ENCODE peak calls at places on chromosomes 13 and 19, in four cellular contexts. U is tibial artery, S is T-cell, V is PC-3. C is an unnamed sample.

GRCh38 chr13:98570929-98571372 is 6.0 kb downstream of the STK24 start:
- DNase-seq in U (no peak), S (peak; percentile 13), V (peak; percentile 89), C (peak; percentile 20)

GRCh38 chr13:111937763-111938375 is 129.1 kb upstream of the SOX1 start:
- DNase-seq in U (no peak), S (no peak), V (no peak), C (no peak)

GRCh38 chr13:101111894-101112293 is 304.4 kb downstream of the NALCN start:
- DNase-seq in U (no peak), S (no peak), V (peak; percentile 23), C (no peak)

GRCh38 chr19:10936661-10937084 is 8.1 kb downstream of the TIMM29 start:
- DNase-seq in U (no peak), S (peak; percentile 14), V (peak; percentile 94), C (peak; percentile 53)

GRCh38 chr13:31321457-31321856 is 121.7 kb downstream of the B3GLCT start:
- DNase-seq in U (no peak), S (no peak), V (no peak), C (no peak)

GRCh38 chr13:110259651-110260050 is 47.3 kb downstream of the COL4A1 start:
- DNase-seq in U (no peak), S (no peak), V (no peak), C (no peak)

GRCh38 chr13:112710855-112711527 is 21.2 kb downstream of the ATP11A start:
- DNase-seq in U (peak; percentile 60), S (no peak), V (no peak), C (no peak)

GRCh38 chr13:67438465-67438864 is 208.3 kb upstream of the PCDH9 start:
- DNase-seq in U (no peak), S (no peak), V (peak; percentile 4), C (no peak)

GRCh38 chr19:3184847-3185481 is 766 bp upstream of the NCLN start:
- DNase-seq in U (no peak), S (no peak), V (no peak), C (peak; percentile 62)

GRCh38 chr19:6685482-6685881 is 15.5 kb upstream of the TNFSF14 start:
- DNase-seq in U (no peak), S (no peak), V (no peak), C (no peak)

GRCh38 chr19:572891-573825 is 762 bp downstream of the BSG start:
- DNase-seq in U (peak; percentile 74), S (no peak), V (peak; percentile 47), C (no peak)

GRCh38 chr19:11378319-11379189 is 4.1 kb downstream of the SWSAP1 start:
- DNase-seq in U (peak; percentile 77), S (no peak), V (peak; percentile 95), C (no peak)

GRCh38 chr13:33723365-33723764 is 94.6 kb upstream of the RFC3 start:
- DNase-seq in U (no peak), S (no peak), V (no peak), C (no peak)

GRCh38 chr13:111448504-111448903 is 128.1 kb downstream of the TEX29 start:
- DNase-seq in U (no peak), S (no peak), V (no peak), C (no peak)

GRCh38 chr19:11264452-11265176 is 2.3 kb upstream of the DOCK6 start:
- DNase-seq in U (no peak), S (no peak), V (no peak), C (no peak)

GRCh38 chr13:47859129-47859528 is 141.9 kb downstream of the SUCLA2 start:
- DNase-seq in U (no peak), S (no peak), V (no peak), C (no peak)

GRCh38 chr19:2350656-2351055 is 9.4 kb upstream of the TMPRSS9 start:
- DNase-seq in U (no peak), S (no peak), V (no peak), C (no peak)

C was measured in effector memory CD8-positive, alpha-beta T cell.